ENCODE peak calls at places on chromosomes 3 and 15, in four cellular contexts. K is endothelial cell of umbilical vein, U is keratinocyte, R is K562. F is an unnamed sample. For H3K9me1, the result is how much of the 10 kb centered on the place peaks cover.

GRCh38 chr3:126308394-126309125 is 48.6 kb downstream of the KLF15 start:
- DNase-seq in K (no peak), R (no peak), U (no peak), F (no peak)

GRCh38 chr15:66401130-66402021 is 14.7 kb downstream of the MAP2K1 start:
- DNase-seq in U (no peak), R (no peak), K (no peak), F (no peak)

GRCh38 chr15:93033434-93034045 is 55.5 kb downstream of the RGMA start:
- DNase-seq in K (no peak), R (no peak), U (no peak), F (no peak)

GRCh38 chr15:32687556-32687955 is 30.2 kb upstream of the GREM1 start:
- DNase-seq in R (no peak), K (no peak), U (peak), F (peak)

GRCh38 chr3:147934316-147935188 is 525.4 kb downstream of the ZIC1 start:
- DNase-seq in U (no peak), R (no peak), K (peak), F (no peak)

GRCh38 chr15:94282269-94283250 is 51.2 kb downstream of the MCTP2 start:
- DNase-seq in U (no peak), K (no peak), R (no peak), F (no peak)

GRCh38 chr3:10285742-10286524 is 6.8 kb downstream of the GHRL start:
- DNase-seq in R (no peak), K (no peak), U (no peak), F (peak)

GRCh38 chr3:190514163-190515153 is 573 bp downstream of the IL1RAP start:
- DNase-seq in K (peak), U (no peak), R (no peak), F (peak)

GRCh38 chr3:54964081-54964480 is 36.2 kb upstream of the LRTM1 start:
- DNase-seq in R (no peak), U (no peak), K (no peak), F (no peak)

GRCh38 chr3:127680146-127680661 is 7.5 kb downstream of the ABTB1 start:
- DNase-seq in K (no peak), U (no peak), R (no peak), F (no peak)

GRCh38 chr3:99413504-99413903 is 224.9 kb upstream of the COL8A1 start:
- DNase-seq in R (no peak), K (peak), U (no peak), F (peak)

GRCh38 chr3:24344784-24345439 is 149.7 kb downstream of the THRB start:
- DNase-seq in K (no peak), U (no peak), R (no peak), F (peak)

GRCh38 chr3:115217678-115218451 is 70.8 kb upstream of the ZBTB20 start:
- DNase-seq in R (peak), K (peak), U (no peak), F (peak)

GRCh38 chr3:38792983-38793382 is 23.0 kb downstream of the SCN10A start:
- DNase-seq in R (no peak), K (no peak), U (no peak), F (no peak)

GRCh38 chr15:84949845-84950569 is 31.6 kb upstream of the PDE8A start:
- DNase-seq in R (peak), K (no peak), U (no peak), F (no peak)

GRCh38 chr3:130656627-130657026 is 90.0 kb downstream of the PIK3R4 start:
- DNase-seq in R (no peak), U (no peak), K (no peak), F (no peak)

GRCh38 chr3:58667229-58667628 is 655 bp upstream of the FAM3D start:
- DNase-seq in K (no peak), R (no peak), U (no peak), F (no peak)

GRCh38 chr3:132164469-132165092 is 129.8 kb upstream of the CPNE4 start:
- DNase-seq in R (no peak), K (no peak), U (no peak), F (peak)

GRCh38 chr3:32316976-32317375 is 74.7 kb upstream of the CMTM7 start:
- DNase-seq in R (no peak), K (no peak), U (no peak), F (no peak)

GRCh38 chr15:99431661-99432091 is 134.1 kb upstream of the MEF2A start:
- DNase-seq in R (no peak), U (no peak), K (no peak), F (no peak)

GRCh38 chr3:38543602-38544001 is 47.5 kb downstream of the EXOG start:
- DNase-seq in U (no peak), R (no peak), K (no peak), F (peak)

GRCh38 chr15:92037446-92037845 is 183.9 kb downstream of the SLCO3A1 start:
- DNase-seq in R (no peak), K (no peak), U (no peak), F (no peak)

GRCh38 chr3:55300701-55301100 is 186.4 kb downstream of the WNT5A start:
- DNase-seq in K (no peak), U (no peak), R (no peak), F (no peak)

GRCh38 chr3:53191836-53192480 is 30.9 kb downstream of the PRKCD start:
- DNase-seq in U (no peak), K (no peak), R (no peak), F (no peak)

GRCh38 chr15:69074843-69075224 is 60.3 kb downstream of the NOX5 start:
- DNase-seq in K (peak), R (no peak), U (no peak), F (no peak)

GRCh38 chr3:191455257-191455952 is 5.6 kb upstream of the PYDC2 start:
- DNase-seq in R (no peak), K (no peak), U (no peak), F (no peak)

DNA sequence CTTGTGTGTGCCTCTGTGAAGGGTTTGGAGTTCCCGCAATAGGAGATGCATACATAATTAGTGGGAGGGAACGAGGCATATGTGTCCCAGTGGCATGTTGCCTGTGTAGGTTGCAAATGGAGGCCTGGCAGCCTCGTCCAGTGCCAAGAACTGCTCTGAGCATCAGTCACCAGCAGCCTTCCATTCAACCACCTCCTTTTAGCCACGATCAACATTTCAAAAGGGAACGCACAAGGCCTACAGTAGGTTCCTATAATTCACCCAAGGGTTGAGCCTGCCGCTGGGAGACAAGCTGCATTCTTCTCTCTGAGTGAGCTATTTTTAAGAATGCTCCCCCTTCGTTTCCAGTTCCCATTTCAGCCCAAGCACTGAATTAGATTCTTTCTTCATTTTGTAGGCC is 78.8 kb upstream of the CTNNB1 start:
- DNase-seq in K (no peak), U (no peak), R (no peak), F (no peak)
- H3K9me1 ChIP-seq in K (under half), U (under half), R (under half), F (under half)

GRCh38 chr3:153078826-153079225 is 83.2 kb upstream of the RAP2B start:
- DNase-seq in U (no peak), R (no peak), K (no peak), F (no peak)
- H3K9me1 ChIP-seq in U (under half), R (under half), K (under half), F (under half)

GRCh38 chr3:14253022-14253761 is 74.6 kb downstream of the LSM3 start:
- DNase-seq in K (no peak), U (no peak), R (no peak), F (peak)
- H3K9me1 ChIP-seq in K (under half), U (under half), R (under half), F (under half)

GRCh38 chr15:40449275-40449674 is 8.5 kb downstream of the BAHD1 start:
- DNase-seq in R (no peak), K (no peak), U (no peak), F (peak)
- H3K9me1 ChIP-seq in R (under half), K (under half), U (under half), F (under half)

DNA sequence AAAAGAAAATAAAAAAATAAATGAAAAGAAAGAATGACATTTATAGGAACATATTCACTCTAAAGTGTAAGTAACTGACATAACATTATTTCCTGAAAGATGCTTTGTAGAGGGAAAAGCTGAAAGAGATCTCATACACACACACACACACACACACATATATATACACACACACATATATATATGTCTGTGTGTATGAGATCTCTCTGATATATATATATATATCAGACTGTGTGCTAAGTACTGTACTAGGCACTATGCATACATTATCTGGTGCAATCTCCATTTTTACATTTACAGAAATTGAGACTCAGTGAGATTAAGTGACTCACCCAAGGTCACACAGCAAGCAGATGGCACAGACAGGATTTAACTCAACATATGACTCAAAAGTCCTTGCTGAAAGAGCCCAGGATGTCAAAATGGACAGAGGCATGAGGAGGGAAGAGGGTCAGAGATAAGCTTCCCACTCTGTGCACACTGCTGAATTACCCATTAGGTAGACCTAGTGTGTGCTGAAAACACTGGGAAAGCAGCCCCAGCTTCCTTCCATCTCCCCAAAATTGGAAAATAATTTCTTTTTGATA is 15.0 kb downstream of the BHLHE40 start:
- DNase-seq in R (no peak), K (no peak), U (no peak), F (peak)
- H3K9me1 ChIP-seq in R (under half), K (under half), U (under half), F (under half)

DNA sequence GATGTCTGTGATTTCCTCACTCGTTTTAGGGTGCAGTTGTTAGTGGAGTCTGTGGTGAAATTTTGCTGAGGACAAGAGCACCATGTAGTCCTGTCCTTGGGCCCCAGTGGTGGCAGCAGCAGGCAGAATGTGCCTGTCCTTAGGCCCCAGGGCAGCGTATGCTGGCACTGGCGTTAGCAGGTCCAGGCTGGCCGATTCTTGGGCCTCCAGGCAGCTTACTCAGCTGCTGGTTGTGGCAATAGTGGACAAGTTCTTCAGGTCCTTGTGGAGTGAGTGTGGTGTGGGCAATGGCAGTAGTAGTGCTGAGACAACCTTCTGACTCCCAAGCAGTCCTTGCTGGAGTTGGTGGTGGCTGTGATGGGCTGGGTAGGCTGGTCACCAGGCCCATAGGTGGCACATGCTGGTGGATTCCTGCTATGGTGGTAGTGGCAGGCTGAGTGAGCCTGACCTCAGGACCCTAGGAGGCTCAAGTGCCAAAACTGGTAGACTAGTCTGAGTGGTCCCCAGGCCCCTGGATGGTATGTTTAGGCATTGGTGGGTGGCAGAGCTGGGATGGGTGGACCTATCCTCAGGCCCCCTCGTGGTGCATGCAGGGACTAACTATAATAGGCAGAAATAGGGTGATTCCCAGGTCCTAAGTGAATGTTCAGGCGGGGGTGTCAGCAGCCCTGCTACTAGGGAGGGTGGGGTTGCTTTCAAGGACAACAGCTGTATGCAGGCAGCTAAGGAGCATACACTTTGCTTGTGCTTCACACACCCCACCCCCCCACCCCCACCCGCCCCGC is 56.3 kb downstream of the TNFAIP8L3 start:
- DNase-seq in K (no peak), U (no peak), R (peak), F (no peak)
- H3K9me1 ChIP-seq in K (under half), U (under half), R (under half), F (under half)

GRCh38 chr3:139317215-139317614 is 26.6 kb upstream of the MRPS22 start:
- DNase-seq in R (no peak), U (no peak), K (no peak), F (no peak)
- H3K9me1 ChIP-seq in R (under half), U (under half), K (under half), F (under half)